ENCODE peak calls at places on chromosomes 6 and 20, in four cellular contexts. C, U, B and I are unnamed samples.

GRCh38 chr20:25453035-25453810 is 45.8 kb downstream of the GINS1 start:
- DNase-seq in U (no peak), B (no peak), C (no peak), I (no peak)

GRCh38 chr6:101392561-101393230 is 812 bp upstream of the GRIK2 start:
- DNase-seq in B (no peak), U (no peak), C (no peak), I (no peak)

GRCh38 chr6:155190667-155191066 is 73.1 kb upstream of the CLDN20 start:
- DNase-seq in B (no peak), C (no peak), U (no peak), I (no peak)

GRCh38 chr20:7031222-7031621 is 263.7 kb downstream of the BMP2 start:
- DNase-seq in B (no peak), C (no peak), U (no peak), I (no peak)

GRCh38 chr6:23529902-23530301 is 596.1 kb upstream of the NRSN1 start:
- DNase-seq in B (no peak), C (no peak), U (no peak), I (no peak)

GRCh38 chr20:19764207-19764606 is 6.1 kb downstream of the RIN2 start:
- DNase-seq in B (no peak), U (no peak), C (no peak), I (no peak)

GRCh38 chr6:4136354-4136831 is 1.0 kb upstream of the ECI2 start:
- DNase-seq in U (no peak), B (no peak), C (peak; percentile 21), I (no peak)

GRCh38 chr6:73515204-73516101 is 5.4 kb downstream of the EEF1A1 start:
- DNase-seq in C (peak; percentile 80), U (no peak), B (no peak), I (peak; percentile 50)

GRCh38 chr20:61949714-61950630 is 115.7 kb downstream of the TAF4 start:
- DNase-seq in C (no peak), B (no peak), U (peak; percentile 2), I (no peak)

GRCh38 chr6:126944512-126944911 is 174.0 kb upstream of the RSPO3 start:
- DNase-seq in U (no peak), B (no peak), C (no peak), I (no peak)

GRCh38 chr20:36646678-36647077 is 682 bp upstream of the SLA2 start:
- DNase-seq in U (no peak), C (no peak), B (no peak), I (no peak)

GRCh38 chr6:131954099-131954774 is 3.1 kb upstream of the CCN2 start:
- DNase-seq in U (no peak), C (no peak), B (no peak), I (no peak)

GRCh38 chr6:117444600-117444999 is 18.9 kb upstream of the ROS1 start:
- DNase-seq in U (no peak), C (no peak), B (no peak), I (no peak)

GRCh38 chr20:43900062-43900461 is 14.6 kb upstream of the TOX2 start:
- DNase-seq in U (no peak), B (no peak), C (no peak), I (no peak)

GRCh38 chr6:105628156-105628860 is 225.4 kb upstream of the PREP start:
- DNase-seq in C (no peak), U (no peak), B (no peak), I (no peak)

GRCh38 chr6:74519172-74519571 is 686.7 kb downstream of the COL12A1 start:
- DNase-seq in U (no peak), C (no peak), B (no peak), I (peak; percentile 11)

GRCh38 chr6:150443621-150444020 is 74.8 kb downstream of the IYD start:
- DNase-seq in B (no peak), U (no peak), C (no peak), I (no peak)

GRCh38 chr6:84681693-84682326 is 82.6 kb downstream of the TBX18 start:
- DNase-seq in U (no peak), C (no peak), B (no peak), I (no peak)

GRCh38 chr20:47749367-47749766 is 35.9 kb downstream of the SULF2 start:
- DNase-seq in U (no peak), B (no peak), C (no peak), I (no peak)

GRCh38 chr6:18214003-18214402 is 50.3 kb downstream of the DEK start:
- DNase-seq in U (no peak), C (no peak), B (peak; percentile 38), I (no peak)

GRCh38 chr6:83057705-83058321 is 7.8 kb downstream of the UBE3D start:
- DNase-seq in C (peak; percentile 67), B (no peak), U (no peak), I (no peak)

GRCh38 chr20:9878096-9878495 is 39.2 kb upstream of the PAK5 start:
- DNase-seq in C (no peak), B (no peak), U (no peak), I (no peak)

GRCh38 chr6:71405416-71405815 is 116.8 kb downstream of the OGFRL1 start:
- DNase-seq in B (no peak), U (no peak), C (no peak), I (no peak)

GRCh38 chr6:18613511-18613910 is 226.4 kb downstream of the RNF144B start:
- DNase-seq in U (no peak), C (no peak), B (no peak), I (no peak)

GRCh38 chr6:110043366-110043994 is 65.4 kb downstream of the GPR6 start:
- DNase-seq in U (no peak), C (no peak), B (no peak), I (no peak)

GRCh38 chr6:147201885-147202515 is 2.2 kb upstream of the STXBP5 start:
- DNase-seq in B (no peak), C (peak; percentile 48), U (no peak), I (no peak)

GRCh38 chr6:132025468-132025867 is 74.3 kb upstream of the CCN2 start:
- DNase-seq in U (no peak), C (no peak), B (no peak), I (no peak)

DNA sequence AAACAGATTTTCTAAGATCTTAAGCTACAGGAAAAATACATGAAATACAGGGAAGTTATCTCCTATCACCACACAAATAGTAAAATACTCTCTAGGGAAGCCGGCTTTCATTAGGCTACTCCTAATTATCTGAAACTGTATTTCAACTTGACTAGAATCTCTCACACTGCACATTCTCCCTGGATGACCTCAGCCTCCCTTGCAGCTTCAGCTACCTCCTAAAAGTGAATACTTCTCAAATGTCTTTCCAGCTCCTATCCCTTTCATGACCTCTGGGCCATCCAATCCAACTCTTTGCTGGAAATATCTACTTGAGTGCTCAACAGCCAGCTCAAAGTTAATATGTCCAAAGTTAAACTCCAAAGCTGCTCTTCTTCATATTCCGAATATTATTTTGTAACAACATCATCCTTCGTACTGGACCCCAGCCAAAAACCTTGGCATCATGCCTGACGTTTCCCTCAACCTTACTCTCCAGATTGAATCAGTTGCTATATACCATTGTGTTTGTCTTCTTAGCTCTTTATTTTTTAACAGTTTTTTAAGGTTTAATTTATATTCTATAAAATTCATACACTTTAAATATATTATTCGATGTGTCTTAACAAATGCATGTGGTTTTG is 29.4 kb upstream of the KIF6 start:
- DNase-seq in U (peak; percentile 18), C (no peak), B (no peak), I (no peak)
- H3K27ac ChIP-seq in U (no peak overlapping the region), C (no peak overlapping the region), B (no peak overlapping the region), I (no peak overlapping the region)

GRCh38 chr6:56652994-56653393 is 10.3 kb upstream of the DST start:
- DNase-seq in C (no peak), B (no peak), U (no peak), I (no peak)
- H3K27ac ChIP-seq in C (no peak overlapping the region), B (no peak overlapping the region), U (peak overlapping the region; percentile 8), I (no peak overlapping the region)

GRCh38 chr6:26555505-26556262 is 17.5 kb downstream of the HMGN4 start:
- DNase-seq in B (no peak), C (peak; percentile 82), U (no peak), I (no peak)
- H3K27ac ChIP-seq in B (no peak overlapping the region), C (peak overlapping the region; percentile 91), U (no peak overlapping the region), I (no peak overlapping the region)

DNA sequence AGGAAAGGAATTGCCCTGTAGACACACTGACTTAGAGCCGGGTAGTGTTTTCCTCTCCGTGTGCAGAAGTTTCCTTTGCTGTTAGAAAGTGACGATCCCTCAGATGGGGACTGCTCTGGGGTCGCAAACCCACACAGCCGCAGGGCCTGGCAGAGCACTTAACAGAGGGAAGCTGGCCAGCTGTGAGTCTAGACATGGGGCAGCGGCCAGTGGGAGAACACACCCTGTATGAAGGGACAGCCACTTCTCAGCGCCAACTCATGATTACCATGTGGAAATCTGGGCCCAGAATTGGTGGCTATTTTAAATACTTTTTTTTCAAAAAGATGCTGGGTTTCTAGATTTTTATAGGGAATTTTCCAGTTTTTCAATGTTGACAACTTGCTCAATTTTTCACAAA is 39.4 kb downstream of the SLC9A8 start:
- DNase-seq in U (peak; percentile 25), B (no peak), C (no peak), I (no peak)
- H3K27ac ChIP-seq in U (peak overlapping the region; percentile 37), B (no peak overlapping the region), C (no peak overlapping the region), I (no peak overlapping the region)

GRCh38 chr6:170136541-170137175 is 154.2 kb downstream of the DLL1 start:
- DNase-seq in U (no peak), B (no peak), C (no peak), I (no peak)

GRCh38 chr6:170135461-170135820 is 155.4 kb downstream of the DLL1 start:
- DNase-seq in U (no peak), C (no peak), B (no peak), I (no peak)

GRCh38 chr6:170134077-170135040 is 156.5 kb downstream of the DLL1 start:
- DNase-seq in B (no peak), C (no peak), U (peak; percentile 39), I (no peak)

GRCh38 chr6:170135821-170136471 is 154.9 kb downstream of the DLL1 start:
- DNase-seq in U (no peak), C (no peak), B (no peak), I (no peak)

GRCh38 chr6:170135041-170135440 is 155.8 kb downstream of the DLL1 start:
- DNase-seq in U (no peak), C (no peak), B (no peak), I (no peak)
- H3K27ac ChIP-seq in U (no peak overlapping the region), C (no peak overlapping the region), B (no peak overlapping the region), I (no peak overlapping the region)

DNA sequence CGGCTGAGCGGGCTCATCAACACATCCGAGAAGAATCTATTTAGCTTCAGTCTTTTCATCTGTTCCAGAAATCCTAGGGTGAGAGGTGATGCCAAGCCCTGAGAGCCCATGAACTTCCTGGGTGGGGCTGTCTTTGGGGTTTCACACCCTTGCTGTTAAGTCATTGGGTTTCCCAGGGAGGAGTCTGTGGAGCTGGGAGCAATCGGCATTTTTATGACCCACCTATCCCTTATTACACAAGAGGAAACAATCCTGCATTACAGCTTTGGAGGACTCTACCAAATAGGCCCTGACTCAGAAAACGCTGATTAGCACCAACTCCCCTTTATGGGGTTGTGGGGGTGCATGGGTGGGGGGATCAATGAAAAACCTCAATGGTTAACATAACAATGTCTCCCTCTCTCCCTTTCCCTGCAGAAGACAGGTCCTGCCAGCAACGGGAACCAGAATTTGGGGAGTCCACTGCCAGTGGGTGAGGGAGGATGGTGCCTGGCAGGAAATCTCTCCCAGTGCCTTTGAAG is 46.3 kb downstream of the EZR start:
- DNase-seq in B (no peak), U (no peak), C (no peak), I (no peak)
- H3K27ac ChIP-seq in B (no peak overlapping the region), U (peak overlapping the region; percentile 4), C (no peak overlapping the region), I (no peak overlapping the region)

GRCh38 chr20:1281279-1282057 is 15.4 kb downstream of the SNPH start:
- DNase-seq in B (no peak), C (no peak), U (no peak), I (no peak)
- H3K27ac ChIP-seq in B (no peak overlapping the region), C (no peak overlapping the region), U (peak overlapping the region; percentile 26), I (no peak overlapping the region)